ENCODE peak calls at places on chromosomes 1 and 21, in ten cellular contexts. R is cerebellum, M is AG09319, O is lower lobe of right lung, B is NCI-H1436, J is adrenal gland, X is HTR-8/SVneo, Q is A549, S is iPS-NIHi11, U is left colon. L is an unnamed sample.

GRCh38 chr1:187051618-187052232 is 223.0 kb downstream of the PLA2G4A start:
- DNase-seq in R (peak; percentile 43), M (peak; percentile 14), O (no peak), B (peak; percentile 23), J (no peak), X (peak; percentile 45), Q (peak; percentile 55), S (peak; percentile 42), U (no peak), L (peak; percentile 64)

GRCh38 chr1:51607676-51608075 is 9.2 kb upstream of the OSBPL9 start:
- DNase-seq in R (no peak), M (no peak), O (no peak), B (no peak), J (no peak), X (no peak), Q (no peak), S (no peak), U (no peak), L (no peak)

GRCh38 chr1:47935163-47935562 is 62.0 kb downstream of the TRABD2B start:
- DNase-seq in R (no peak), M (no peak), O (no peak), B (no peak), J (no peak), X (no peak), Q (no peak), S (no peak), U (no peak), L (no peak)

GRCh38 chr1:230268371-230269170 is 157.6 kb downstream of the PGBD5 start:
- DNase-seq in R (peak; percentile 33), M (peak; percentile 5), O (no peak), B (peak; percentile 82), J (peak; percentile 71), X (peak; percentile 89), Q (peak; percentile 64), S (peak; percentile 90), U (peak; percentile 69), L (peak; percentile 34)

GRCh38 chr1:195076682-195077081 is 1531.6 kb downstream of the KCNT2 start:
- DNase-seq in R (no peak), M (no peak), O (no peak), B (no peak), J (no peak), X (no peak), Q (no peak), S (no peak), U (no peak), L (no peak)

GRCh38 chr21:26843912-26844257 is 1.3 kb downstream of the ADAMTS1 start:
- DNase-seq in R (no peak), M (no peak), O (no peak), B (no peak), J (no peak), X (no peak), Q (peak; percentile 33), S (peak; percentile 17), U (no peak), L (no peak)

GRCh38 chr21:39951183-39952101 is 84.2 kb downstream of the PCP4 start:
- DNase-seq in R (no peak), M (no peak), O (no peak), B (no peak), J (no peak), X (no peak), Q (no peak), S (no peak), U (no peak), L (no peak)

GRCh38 chr21:45570826-45571601 is 28.8 kb upstream of the SLC19A1 start:
- DNase-seq in R (peak; percentile 56), M (no peak), O (peak; percentile 16), B (no peak), J (peak; percentile 69), X (no peak), Q (no peak), S (no peak), U (no peak), L (no peak)

GRCh38 chr1:214846971-214847810 is 235.3 kb upstream of the KCNK2 start:
- DNase-seq in R (no peak), M (no peak), O (no peak), B (no peak), J (no peak), X (no peak), Q (no peak), S (no peak), U (no peak), L (no peak)

GRCh38 chr1:157034137-157034800 is 11.3 kb downstream of the ARHGEF11 start:
- DNase-seq in R (no peak), M (no peak), O (no peak), B (no peak), J (no peak), X (no peak), Q (no peak), S (no peak), U (no peak), L (no peak)